ENCODE peak calls at places on chromosomes 7 and 10, in four cellular contexts. L, X, R and K are unnamed samples.
A peak's percentile ranks its signal among the peaks of the same experiment; 100 is the strongest.

GRCh38 chr10:126569513-126570447 is 100.7 kb downstream of the C10orf90 start:
- DNase-seq in L (no peak), R (no peak), X (no peak), K (no peak)

GRCh38 chr7:66140924-66141323 is 26.3 kb downstream of the CRCP start:
- DNase-seq in L (peak; percentile 52), R (no peak), X (peak; percentile 72), K (peak; percentile 71)

GRCh38 chr10:61708841-61709240 is 46.1 kb downstream of the CABCOCO1 start:
- DNase-seq in L (no peak), X (no peak), R (no peak), K (no peak)

GRCh38 chr7:132443776-132444520 is 132.3 kb downstream of the PLXNA4 start:
- DNase-seq in L (no peak), R (no peak), X (no peak), K (no peak)

GRCh38 chr10:112985701-112986510 is 35.9 kb downstream of the TCF7L2 start:
- DNase-seq in X (no peak), L (no peak), R (no peak), K (no peak)

GRCh38 chr7:104982773-104983619 is 31.0 kb upstream of the KMT2E start:
- DNase-seq in L (no peak), R (no peak), X (peak; percentile 45), K (no peak)

GRCh38 chr10:62278461-62278910 is 9.8 kb upstream of the RTKN2 start:
- DNase-seq in X (no peak), R (no peak), L (no peak), K (no peak)

GRCh38 chr10:62045765-62046521 is 144.4 kb downstream of the ARID5B start:
- DNase-seq in L (no peak), X (no peak), R (no peak), K (no peak)

GRCh38 chr10:48976208-48976607 is 36.6 kb upstream of the LRRC18 start:
- DNase-seq in R (no peak), L (no peak), X (no peak), K (no peak)

GRCh38 chr10:70459061-70459770 is 17.7 kb upstream of the NODAL start:
- DNase-seq in X (no peak), R (no peak), L (no peak), K (no peak)

GRCh38 chr10:22629843-22630228 is 84.5 kb downstream of the PIP4K2A start:
- DNase-seq in X (no peak), L (no peak), R (no peak), K (no peak)

GRCh38 chr10:131946321-131946751 is 35.4 kb downstream of the BNIP3 start:
- DNase-seq in X (peak; percentile 80), R (no peak), L (no peak), K (no peak)

GRCh38 chr7:46150721-46151120 is 229.6 kb upstream of the IGFBP3 start:
- DNase-seq in R (no peak), L (no peak), X (no peak), K (no peak)

DNA sequence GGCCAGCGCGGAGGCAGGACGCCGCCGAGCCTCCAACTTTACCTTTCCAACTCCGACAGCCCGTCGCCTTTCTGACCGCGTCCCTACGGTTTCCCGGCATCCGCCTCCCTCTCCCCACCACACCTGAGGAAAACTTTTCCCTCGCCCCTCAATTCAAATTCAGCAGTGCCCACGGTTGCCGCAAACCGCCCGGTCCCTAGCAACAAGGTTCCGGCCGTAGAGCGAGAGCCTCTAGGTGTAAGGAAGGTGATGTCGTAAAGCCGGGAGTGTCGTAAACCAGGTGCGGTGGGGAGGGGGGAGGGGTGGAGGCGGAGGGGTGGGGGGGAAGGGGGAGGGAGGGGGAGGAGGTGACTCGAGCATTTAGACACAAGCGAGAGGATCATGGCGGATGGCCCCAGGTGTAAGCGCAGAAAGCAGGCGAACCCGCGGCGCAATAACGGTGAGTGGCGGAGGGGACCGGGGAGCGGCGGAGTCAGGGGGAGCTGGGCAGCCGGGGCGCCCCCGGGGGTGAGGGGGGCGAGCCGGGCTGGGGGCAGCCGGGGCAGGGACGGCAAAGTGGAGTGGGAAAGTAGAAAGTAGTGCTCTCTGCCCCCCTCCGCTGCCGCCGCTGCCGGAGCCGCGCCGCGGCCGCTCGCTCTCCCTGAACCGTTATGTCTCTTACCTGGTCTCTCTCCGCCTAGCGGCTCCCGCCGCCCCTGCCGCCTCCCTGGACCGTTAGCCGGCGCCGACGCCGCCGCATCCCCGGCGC is at the start of gene ZEB1:
- DNase-seq in X (peak; percentile 96), R (peak; percentile 94), L (peak; percentile 83), K (peak; percentile 86)
- TF ChIP-seq CTCF in X (peak; percentile 66), R (peak; percentile 82), L (peak; percentile 76), K (peak; percentile 46)

GRCh38 chr10:57788117-57788516 is 479.6 kb downstream of the IPMK start:
- DNase-seq in X (no peak), R (no peak), L (no peak), K (no peak)

GRCh38 chr10:57786331-57786730 is 481.4 kb downstream of the IPMK start:
- DNase-seq in L (no peak), R (no peak), X (no peak), K (no peak)

GRCh38 chr10:57785546-57785945 is 482.1 kb downstream of the IPMK start:
- DNase-seq in L (no peak), X (no peak), R (no peak), K (no peak)

GRCh38 chr10:57786850-57787750 is 480.6 kb downstream of the IPMK start:
- DNase-seq in L (no peak), X (no peak), R (no peak), K (no peak)

GRCh38 chr10:57785068-57785467 is 482.6 kb downstream of the IPMK start:
- DNase-seq in R (no peak), X (no peak), L (no peak), K (no peak)
- H3K27ac ChIP-seq in R (no peak overlapping the region), X (no peak overlapping the region), L (no peak overlapping the region), K (no peak overlapping the region)

DNA sequence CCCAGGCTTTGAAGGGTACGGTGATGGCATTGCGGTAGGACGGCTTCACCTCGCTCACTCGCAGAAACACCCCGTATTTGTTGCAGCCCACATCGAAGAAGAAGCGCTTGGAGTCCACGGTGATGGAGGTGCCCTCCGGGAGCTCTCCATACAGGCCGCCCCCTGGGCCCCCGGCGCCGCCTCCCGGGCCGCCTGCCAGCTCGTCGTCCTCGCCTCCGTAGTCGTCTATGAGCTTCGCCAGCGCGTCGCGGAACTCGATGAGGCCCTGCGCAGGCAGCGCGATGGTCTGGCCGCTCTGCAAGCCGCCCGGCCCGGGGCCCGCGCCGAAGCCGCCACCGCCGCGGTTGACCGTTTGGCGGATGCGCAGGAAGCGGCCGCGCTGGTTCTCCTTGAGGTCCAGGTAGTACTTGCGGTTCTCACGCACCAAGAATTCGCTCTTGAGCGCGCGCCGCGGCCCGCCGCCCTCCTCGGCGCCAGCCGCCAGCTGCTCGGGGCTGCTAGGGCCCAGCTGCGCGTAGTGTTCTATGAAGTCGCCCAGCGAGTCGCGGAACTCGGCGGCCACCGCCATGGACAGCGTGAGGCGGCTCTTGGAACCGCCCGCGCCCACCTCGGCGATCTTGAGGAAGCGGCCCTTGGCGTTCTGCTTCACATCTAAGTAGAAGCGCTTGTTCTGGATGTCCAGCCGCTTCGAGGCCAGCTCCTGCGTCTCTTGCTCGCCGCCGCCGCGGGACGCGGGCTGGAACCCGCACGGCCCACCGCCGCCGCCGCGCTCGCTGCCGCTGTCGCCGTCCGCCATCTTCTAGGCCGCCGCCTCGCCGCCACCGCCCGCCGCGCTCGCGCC is 557 bp downstream of the PURB start:
- DNase-seq in X (peak; percentile 51), L (peak; percentile 58), R (peak; percentile 95), K (peak; percentile 77)
- TF ChIP-seq CTCF in X (no peak), L (no peak), R (no peak), K (no peak)

DNA sequence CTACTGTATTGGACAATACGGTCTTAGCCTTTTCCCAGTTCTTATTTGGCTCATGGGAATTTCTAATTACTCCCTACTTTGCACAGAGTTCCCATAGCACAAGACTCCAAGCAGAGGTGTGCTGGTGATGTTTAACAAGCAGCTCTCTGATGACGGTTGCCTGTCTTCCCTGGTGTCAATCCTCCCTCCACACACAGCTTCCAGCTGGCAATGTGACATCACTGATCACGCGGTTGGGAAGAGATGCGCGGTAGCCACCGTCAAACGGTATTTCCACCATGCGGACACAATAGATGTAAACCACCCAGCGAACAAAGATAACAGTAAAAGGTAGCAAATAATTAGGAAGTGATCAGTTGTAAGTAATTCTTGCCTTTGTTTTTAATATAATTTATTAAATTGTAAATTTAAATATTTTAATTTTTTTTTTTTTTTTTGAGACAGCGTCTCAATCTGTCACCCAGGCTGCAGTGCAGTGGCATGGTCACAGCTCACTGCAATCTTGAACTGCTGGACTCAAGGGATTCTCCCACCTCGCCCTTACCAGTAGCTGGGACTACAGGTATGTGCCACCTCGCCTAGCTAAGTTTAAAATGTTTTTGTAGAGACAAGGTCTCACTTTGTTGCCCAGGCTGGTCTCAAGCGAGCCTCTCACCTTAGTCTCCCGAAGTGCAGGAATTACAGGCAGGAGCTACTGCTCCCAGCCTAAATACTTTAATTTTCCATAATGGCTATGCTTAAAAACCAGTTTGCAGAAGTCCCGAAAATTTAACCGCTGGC is 36.3 kb upstream of the IL15RA start:
- DNase-seq in L (no peak), R (no peak), X (no peak), K (no peak)
- H3K27ac ChIP-seq in L (peak overlapping the region; percentile 36), R (peak overlapping the region; percentile 3), X (no peak overlapping the region), K (peak overlapping the region; percentile 14)